ENCODE peak calls at places on chromosomes 4 and X, in seven cellular contexts. One of them, this sample, is unnamed.

GRCh38 chr4:142322996-142323395 is 523.1 kb downstream of the INPP4B start:
- DNase-seq in kidney: no peak
- DNase-seq in NCI-H1092 treated with DMSO at 0.1 percent for 48 hours: no peak
- DNase-seq in Right ventricle myocardium superior: no peak
- DNase-seq in choroid plexus epithelial cell: no peak
- DNase-seq in Caki2: no peak
- DNase-seq in AG04449: no peak
- DNase-seq in this sample: no peak

GRCh38 chr4:103934178-103934789 is 214.5 kb upstream of the TACR3 start:
- DNase-seq in kidney: no peak
- DNase-seq in NCI-H1092 treated with DMSO at 0.1 percent for 48 hours: peak; percentile 46
- DNase-seq in Right ventricle myocardium superior: no peak
- DNase-seq in choroid plexus epithelial cell: peak; percentile 63
- DNase-seq in Caki2: peak; percentile 10
- DNase-seq in AG04449: no peak
- DNase-seq in this sample: peak; percentile 10

GRCh38 chr4:76277667-76278066 is 26.1 kb downstream of the FAM47E start:
- DNase-seq in kidney: no peak
- DNase-seq in NCI-H1092 treated with DMSO at 0.1 percent for 48 hours: no peak
- DNase-seq in Right ventricle myocardium superior: no peak
- DNase-seq in choroid plexus epithelial cell: no peak
- DNase-seq in Caki2: no peak
- DNase-seq in AG04449: no peak
- DNase-seq in this sample: no peak

GRCh38 chrX:35800479-35800878 is 2.3 kb downstream of the MAGEB16 start:
- DNase-seq in kidney: no peak
- DNase-seq in NCI-H1092 treated with DMSO at 0.1 percent for 48 hours: no peak
- DNase-seq in Right ventricle myocardium superior: no peak
- DNase-seq in choroid plexus epithelial cell: no peak
- DNase-seq in Caki2: no peak
- DNase-seq in AG04449: no peak
- DNase-seq in this sample: no peak

GRCh38 chrX:34866636-34867035 is 76.0 kb upstream of the FAM47B start:
- DNase-seq in kidney: no peak
- DNase-seq in NCI-H1092 treated with DMSO at 0.1 percent for 48 hours: no peak
- DNase-seq in Right ventricle myocardium superior: no peak
- DNase-seq in choroid plexus epithelial cell: peak; percentile 13
- DNase-seq in Caki2: no peak
- DNase-seq in AG04449: no peak
- DNase-seq in this sample: no peak

GRCh38 chr4:41896648-41897047 is 38.6 kb upstream of the TMEM33 start:
- DNase-seq in kidney: no peak
- DNase-seq in NCI-H1092 treated with DMSO at 0.1 percent for 48 hours: no peak
- DNase-seq in Right ventricle myocardium superior: no peak
- DNase-seq in choroid plexus epithelial cell: no peak
- DNase-seq in Caki2: no peak
- DNase-seq in AG04449: no peak
- DNase-seq in this sample: no peak

GRCh38 chrX:65610040-65610439 is 57.4 kb upstream of the MSN start:
- DNase-seq in kidney: no peak
- DNase-seq in NCI-H1092 treated with DMSO at 0.1 percent for 48 hours: no peak
- DNase-seq in Right ventricle myocardium superior: no peak
- DNase-seq in choroid plexus epithelial cell: peak; percentile 66
- DNase-seq in Caki2: no peak
- DNase-seq in AG04449: no peak
- DNase-seq in this sample: no peak

GRCh38 chr4:99179178-99179577 is 35.1 kb upstream of the ADH4 start:
- DNase-seq in kidney: no peak
- DNase-seq in NCI-H1092 treated with DMSO at 0.1 percent for 48 hours: no peak
- DNase-seq in Right ventricle myocardium superior: no peak
- DNase-seq in choroid plexus epithelial cell: no peak
- DNase-seq in Caki2: no peak
- DNase-seq in AG04449: no peak
- DNase-seq in this sample: no peak

GRCh38 chr4:188550296-188550695 is 411.1 kb downstream of the TRIML1 start:
- DNase-seq in kidney: no peak
- DNase-seq in NCI-H1092 treated with DMSO at 0.1 percent for 48 hours: no peak
- DNase-seq in Right ventricle myocardium superior: no peak
- DNase-seq in choroid plexus epithelial cell: no peak
- DNase-seq in Caki2: no peak
- DNase-seq in AG04449: no peak
- DNase-seq in this sample: peak; percentile 39

GRCh38 chrX:323721-324628 is 5.4 kb upstream of the GTPBP6 start:
- DNase-seq in kidney: peak; percentile 74
- DNase-seq in NCI-H1092 treated with DMSO at 0.1 percent for 48 hours: no peak
- DNase-seq in Right ventricle myocardium superior: peak; percentile 55
- DNase-seq in choroid plexus epithelial cell: peak; percentile 89
- DNase-seq in Caki2: peak; percentile 63
- DNase-seq in AG04449: peak; percentile 17
- DNase-seq in this sample: peak; percentile 64

GRCh38 chr4:70739496-70740337 is 18.0 kb downstream of the RUFY3 start:
- DNase-seq in kidney: no peak
- DNase-seq in NCI-H1092 treated with DMSO at 0.1 percent for 48 hours: no peak
- DNase-seq in Right ventricle myocardium superior: no peak
- DNase-seq in choroid plexus epithelial cell: peak; percentile 35
- DNase-seq in Caki2: no peak
- DNase-seq in AG04449: no peak
- DNase-seq in this sample: no peak

GRCh38 chr4:7160439-7160838 is 31.9 kb upstream of the SORCS2 start:
- DNase-seq in kidney: no peak
- DNase-seq in NCI-H1092 treated with DMSO at 0.1 percent for 48 hours: no peak
- DNase-seq in Right ventricle myocardium superior: no peak
- DNase-seq in choroid plexus epithelial cell: no peak
- DNase-seq in Caki2: no peak
- DNase-seq in AG04449: no peak
- DNase-seq in this sample: no peak

GRCh38 chrX:78725257-78725656 is 22.3 kb upstream of the LPAR4 start:
- DNase-seq in kidney: no peak
- DNase-seq in NCI-H1092 treated with DMSO at 0.1 percent for 48 hours: no peak
- DNase-seq in Right ventricle myocardium superior: no peak
- DNase-seq in choroid plexus epithelial cell: no peak
- DNase-seq in Caki2: no peak
- DNase-seq in AG04449: no peak
- DNase-seq in this sample: no peak

GRCh38 chr4:153676984-153677383 is 7.1 kb upstream of the TLR2 start:
- DNase-seq in kidney: no peak
- DNase-seq in NCI-H1092 treated with DMSO at 0.1 percent for 48 hours: no peak
- DNase-seq in Right ventricle myocardium superior: no peak
- DNase-seq in choroid plexus epithelial cell: peak; percentile 89
- DNase-seq in Caki2: peak; percentile 66
- DNase-seq in AG04449: peak; percentile 72
- DNase-seq in this sample: peak; percentile 91

GRCh38 chr4:48603366-48604003 is 113.4 kb downstream of the ZAR1 start:
- DNase-seq in kidney: no peak
- DNase-seq in NCI-H1092 treated with DMSO at 0.1 percent for 48 hours: no peak
- DNase-seq in Right ventricle myocardium superior: no peak
- DNase-seq in choroid plexus epithelial cell: no peak
- DNase-seq in Caki2: no peak
- DNase-seq in AG04449: no peak
- DNase-seq in this sample: peak; percentile 57

GRCh38 chrX:39196192-39197102 is 395.2 kb downstream of the MID1IP1 start:
- DNase-seq in kidney: no peak
- DNase-seq in NCI-H1092 treated with DMSO at 0.1 percent for 48 hours: peak; percentile 19
- DNase-seq in Right ventricle myocardium superior: no peak
- DNase-seq in choroid plexus epithelial cell: peak; percentile 43
- DNase-seq in Caki2: peak; percentile 72
- DNase-seq in AG04449: no peak
- DNase-seq in this sample: peak; percentile 76

GRCh38 chr4:40788338-40788737 is 38.6 kb downstream of the NSUN7 start:
- DNase-seq in kidney: no peak
- DNase-seq in NCI-H1092 treated with DMSO at 0.1 percent for 48 hours: no peak
- DNase-seq in Right ventricle myocardium superior: no peak
- DNase-seq in choroid plexus epithelial cell: no peak
- DNase-seq in Caki2: no peak
- DNase-seq in AG04449: no peak
- DNase-seq in this sample: no peak